ENCODE peak calls at places on chromosomes 5 and 9, in eight cellular contexts. B is NCI-H1436; F is sigmoid colon; Y is GM12865; K is psoas muscle; Q is amniotic stem cell; L is effector memory CD4-positive, alpha-beta T cell; V is RPMI7951. T is an unnamed sample.
A peak's percentile ranks its signal among the peaks of the same experiment; 100 is the strongest.

GRCh38 chr5:138824516-138824915 is 50.6 kb downstream of the LRRTM2 start:
- DNase-seq in B (no peak), F (no peak), Y (no peak), K (no peak), Q (no peak), L (no peak), V (no peak), T (no peak)

GRCh38 chr5:95439801-95440493 is 48.8 kb downstream of the FAM81B start:
- DNase-seq in B (no peak), F (no peak), Y (no peak), K (no peak), Q (no peak), L (no peak), V (no peak), T (no peak)

GRCh38 chr5:35990524-35990923 is 666 bp downstream of the UGT3A1 start:
- DNase-seq in B (no peak), F (no peak), Y (no peak), K (no peak), Q (no peak), L (no peak), V (no peak), T (no peak)

GRCh38 chr5:73122875-73123810 is 2.8 kb downstream of the TMEM171 start:
- DNase-seq in B (no peak), F (no peak), Y (peak; percentile 30), K (no peak), Q (no peak), L (no peak), V (peak; percentile 39), T (no peak)

GRCh38 chr5:150377964-150378694 is 20.6 kb downstream of the TCOF1 start:
- DNase-seq in B (no peak), F (no peak), Y (no peak), K (no peak), Q (peak; percentile 81), L (no peak), V (peak; percentile 95), T (no peak)

GRCh38 chr9:35163413-35163812 is 1.6 kb downstream of the UNC13B start:
- DNase-seq in B (no peak), F (no peak), Y (no peak), K (no peak), Q (no peak), L (no peak), V (no peak), T (no peak)

GRCh38 chr9:96450613-96451544 is 910 bp downstream of the HABP4 start:
- DNase-seq in B (no peak), F (peak; percentile 74), Y (peak; percentile 13), K (peak; percentile 19), Q (no peak), L (peak; percentile 35), V (peak; percentile 28), T (peak; percentile 70)

GRCh38 chr5:154611341-154611767 is 133.3 kb upstream of the HAND1 start:
- DNase-seq in B (no peak), F (no peak), Y (peak; percentile 21), K (peak; percentile 22), Q (no peak), L (no peak), V (no peak), T (no peak)

GRCh38 chr5:176407456-176408244 is 8.7 kb downstream of the CLTB start:
- DNase-seq in B (no peak), F (no peak), Y (no peak), K (no peak), Q (no peak), L (no peak), V (no peak), T (peak; percentile 64)

GRCh38 chr5:179345429-179346321 is at the start of gene ADAMTS2:
- DNase-seq in B (no peak), F (peak; percentile 88), Y (no peak), K (peak; percentile 80), Q (peak; percentile 27), L (no peak), V (peak; percentile 11), T (peak; percentile 61)

GRCh38 chr5:134242146-134242545 is 16.3 kb upstream of the PPP2CA start:
- DNase-seq in B (no peak), F (peak; percentile 75), Y (peak; percentile 41), K (peak; percentile 36), Q (peak; percentile 34), L (no peak), V (peak; percentile 59), T (no peak)